ENCODE peak calls at places on chromosomes 1 and 21, in seven cellular contexts. C is IMR-90, D is NCI-H1105, H is nephron progenitor cell, Q is body of pancreas, N is memory B cell, R is HS-5. S is an unnamed sample.

GRCh38 chr1:33018112-33018511 is 18.6 kb downstream of the AK2 start:
- DNase-seq in C (no peak), D (no peak), H (no peak), Q (no peak), N (no peak), R (no peak), S (no peak)

GRCh38 chr1:170410391-170411146 is 121.4 kb upstream of the GORAB start:
- DNase-seq in C (peak; percentile 86), D (no peak), H (no peak), Q (no peak), N (no peak), R (peak; percentile 84), S (peak; percentile 94)

GRCh38 chr1:1122981-1123480 is 7.1 kb upstream of the C1orf159 start:
- DNase-seq in C (no peak), D (no peak), H (no peak), Q (no peak), N (no peak), R (no peak), S (no peak)

GRCh38 chr1:185645201-185645640 is 89.0 kb upstream of the HMCN1 start:
- DNase-seq in C (no peak), D (no peak), H (no peak), Q (no peak), N (no peak), R (no peak), S (peak; percentile 7)

GRCh38 chr1:85330206-85330605 is 53.8 kb upstream of the BCL10 start:
- DNase-seq in C (peak; percentile 96), D (no peak), H (no peak), Q (no peak), N (no peak), R (peak; percentile 83), S (peak; percentile 97)

GRCh38 chr21:42592156-42592820 is 61.1 kb upstream of the PDE9A start:
- DNase-seq in C (no peak), D (no peak), H (no peak), Q (no peak), N (no peak), R (no peak), S (no peak)

GRCh38 chr1:5297878-5298239 is 643.5 kb downstream of the AJAP1 start:
- DNase-seq in C (no peak), D (no peak), H (no peak), Q (no peak), N (no peak), R (no peak), S (no peak)

GRCh38 chr1:94713472-94714141 is 106.5 kb upstream of the SLC44A3 start:
- DNase-seq in C (peak; percentile 99), D (no peak), H (no peak), Q (peak; percentile 52), N (no peak), R (peak; percentile 98), S (peak; percentile 88)

GRCh38 chr21:38175321-38175720 is 81.5 kb upstream of the KCNJ15 start:
- DNase-seq in C (no peak), D (no peak), H (no peak), Q (no peak), N (no peak), R (no peak), S (peak; percentile 80)

GRCh38 chr1:60244906-60245305 is 171.3 kb upstream of the C1orf87 start:
- DNase-seq in C (no peak), D (no peak), H (no peak), Q (no peak), N (no peak), R (no peak), S (no peak)

GRCh38 chr1:56429288-56429687 is 150.1 kb downstream of the PLPP3 start:
- DNase-seq in C (no peak), D (no peak), H (no peak), Q (no peak), N (no peak), R (no peak), S (no peak)

GRCh38 chr1:230188826-230189225 is 121.8 kb downstream of the GALNT2 start:
- DNase-seq in C (no peak), D (no peak), H (no peak), Q (no peak), N (no peak), R (no peak), S (no peak)

GRCh38 chr1:233327938-233328660 is 575 bp downstream of the MAP3K21 start:
- DNase-seq in C (no peak), D (no peak), H (peak; percentile 46), Q (peak; percentile 64), N (peak; percentile 33), R (no peak), S (no peak)

GRCh38 chr1:206725053-206725963 is 40.6 kb downstream of the MAPKAPK2 start:
- DNase-seq in C (peak; percentile 51), D (no peak), H (peak; percentile 65), Q (peak; percentile 61), N (peak; percentile 38), R (no peak), S (peak; percentile 72)

GRCh38 chr1:228294717-228295116 is 86.9 kb downstream of the OBSCN start:
- DNase-seq in C (no peak), D (no peak), H (no peak), Q (no peak), N (no peak), R (no peak), S (no peak)

GRCh38 chr1:159856576-159856975 is 5.9 kb downstream of the VSIG8 start:
- DNase-seq in C (no peak), D (no peak), H (no peak), Q (no peak), N (no peak), R (no peak), S (no peak)

GRCh38 chr1:189424746-189425331 is 1052.8 kb downstream of the BRINP3 start:
- DNase-seq in C (peak; percentile 40), D (no peak), H (no peak), Q (no peak), N (no peak), R (no peak), S (no peak)

GRCh38 chr1:119141020-119141424 is 569 bp upstream of the WARS2 start:
- DNase-seq in C (no peak), D (no peak), H (peak; percentile 17), Q (peak; percentile 16), N (no peak), R (no peak), S (no peak)